ENCODE peak calls at places on chromosomes 4 and X, in five cellular contexts. D is mesenchymal stem cell, C is Karpas-422, J is right atrium auricular region, E is choroid plexus epithelial cell. X is an unnamed sample.

GRCh38 chrX:114087543-114087942 is 496.3 kb upstream of the HTR2C start:
- DNase-seq in D (no peak), C (no peak), J (no peak), E (no peak), X (no peak)

GRCh38 chrX:120512627-120513026 is 43.5 kb upstream of the LAMP2 start:
- DNase-seq in D (no peak), C (no peak), J (no peak), E (no peak), X (no peak)

GRCh38 chr4:184280591-184281071 is 63.0 kb upstream of the ENPP6 start:
- DNase-seq in D (no peak), C (peak; percentile 72), J (peak; percentile 21), E (no peak), X (no peak)

GRCh38 chr4:1614854-1615595 is 69.1 kb downstream of the FAM53A start:
- DNase-seq in D (no peak), C (no peak), J (no peak), E (no peak), X (no peak)

GRCh38 chr4:165630671-165631070 is 242.4 kb upstream of the TLL1 start:
- DNase-seq in D (no peak), C (no peak), J (no peak), E (no peak), X (no peak)

GRCh38 chr4:159102623-159103405 is at the start of gene RAPGEF2:
- DNase-seq in D (peak; percentile 96), C (peak; percentile 95), J (peak; percentile 90), E (peak; percentile 95), X (peak; percentile 92)

GRCh38 chr4:28225689-28226353 is 1365.2 kb downstream of the STIM2 start:
- DNase-seq in D (no peak), C (no peak), J (no peak), E (peak; percentile 44), X (no peak)

GRCh38 chr4:7999279-7999678 is 59.6 kb upstream of the AFAP1 start:
- DNase-seq in D (no peak), C (no peak), J (no peak), E (no peak), X (no peak)

GRCh38 chrX:118847676-118848075 is 24.1 kb downstream of the ZCCHC12 start:
- DNase-seq in D (peak; percentile 46), C (peak; percentile 86), J (no peak), E (peak; percentile 62), X (peak; percentile 51)

GRCh38 chr4:169941141-169941540 is 85.1 kb downstream of the MFAP3L start:
- DNase-seq in D (no peak), C (no peak), J (no peak), E (no peak), X (no peak)

GRCh38 chr4:88729146-88729755 is 31.6 kb upstream of the NAP1L5 start:
- DNase-seq in D (no peak), C (no peak), J (no peak), E (no peak), X (no peak)

GRCh38 chrX:69374569-69374968 is 129.6 kb upstream of the NALF2 start:
- DNase-seq in D (no peak), C (no peak), J (no peak), E (no peak), X (no peak)

GRCh38 chr4:69642961-69643360 is 3.5 kb upstream of the UGT2A2 start:
- DNase-seq in D (no peak), C (no peak), J (no peak), E (no peak), X (no peak)

GRCh38 chrX:107675823-107676555 is 47.7 kb downstream of the PRPS1 start:
- DNase-seq in D (peak; percentile 89), C (peak; percentile 94), J (no peak), E (peak; percentile 74), X (peak; percentile 87)

GRCh38 chrX:117768861-117769604 is 347.6 kb downstream of the KLHL13 start:
- DNase-seq in D (no peak), C (no peak), J (no peak), E (no peak), X (no peak)
- H3K4me3 ChIP-seq in D (no peak overlapping the region), C (no peak overlapping the region), J (no peak overlapping the region), E (no peak overlapping the region), X (no peak overlapping the region)

GRCh38 chr4:72820107-72820506 is 249.4 kb downstream of the COX18 start:
- DNase-seq in D (no peak), C (no peak), J (no peak), E (no peak), X (no peak)

DNA sequence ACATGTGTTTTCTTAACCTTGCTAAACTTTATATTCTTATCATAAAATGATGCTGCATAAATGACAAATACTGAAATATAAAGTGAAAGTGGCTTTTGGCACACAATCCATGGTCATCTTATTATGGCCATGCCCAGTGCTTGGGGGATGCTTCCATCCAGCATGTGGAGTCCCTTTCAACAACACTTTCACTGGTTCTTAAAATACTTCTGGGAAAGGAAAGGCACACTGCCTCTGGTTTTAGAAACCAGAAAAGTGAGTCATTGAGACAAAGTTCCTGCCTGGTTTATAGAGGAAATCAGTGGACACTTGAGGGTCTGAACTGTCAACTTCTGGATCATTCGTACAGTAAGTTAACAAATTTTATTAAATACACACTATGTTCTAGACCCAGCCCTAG is 248.0 kb upstream of the ADAMTS3 start:
- DNase-seq in D (no peak), C (no peak), J (no peak), E (peak; percentile 26), X (no peak)
- H3K4me3 ChIP-seq in D (no peak overlapping the region), C (no peak overlapping the region), J (no peak overlapping the region), E (no peak overlapping the region), X (no peak overlapping the region)

DNA sequence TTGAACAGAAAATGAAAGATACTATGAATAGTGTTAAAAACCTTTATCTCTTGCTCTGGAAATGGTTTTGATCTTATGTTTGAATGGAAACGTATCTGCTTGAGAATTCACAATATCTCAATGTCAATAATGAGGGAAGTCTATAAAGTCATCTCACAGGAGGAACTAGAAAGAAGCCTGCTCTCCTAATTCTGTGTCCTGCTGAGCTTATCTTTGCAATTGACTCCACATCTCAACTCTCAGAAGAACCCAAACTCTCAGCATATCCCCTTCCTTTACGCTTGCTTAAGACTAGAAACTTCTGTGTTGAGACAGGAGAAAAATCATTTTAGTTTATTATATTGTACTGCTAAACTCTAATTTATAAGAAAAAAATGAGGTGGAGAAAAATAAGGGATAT is 8.3 kb upstream of the PF4V1 start:
- DNase-seq in D (no peak), C (no peak), J (no peak), E (peak; percentile 40), X (no peak)
- H3K4me3 ChIP-seq in D (no peak overlapping the region), C (no peak overlapping the region), J (no peak overlapping the region), E (no peak overlapping the region), X (no peak overlapping the region)

GRCh38 chrX:33721927-33722326 is 410.2 kb downstream of the FAM47A start:
- DNase-seq in D (no peak), C (no peak), J (no peak), E (no peak), X (no peak)

GRCh38 chrX:33726281-33727160 is 405.6 kb downstream of the FAM47A start:
- DNase-seq in D (no peak), C (no peak), J (no peak), E (no peak), X (no peak)

GRCh38 chrX:33725556-33726232 is 406.4 kb downstream of the FAM47A start:
- DNase-seq in D (peak; percentile 14), C (no peak), J (no peak), E (peak; percentile 12), X (peak; percentile 0)
- H3K4me3 ChIP-seq in D (no peak overlapping the region), C (peak overlapping the region; percentile 54), J (peak overlapping the region; percentile 19), E (no peak overlapping the region), X (no peak overlapping the region)

GRCh38 chr4:24886596-24886995 is 26.2 kb downstream of the CCDC149 start:
- DNase-seq in D (no peak), C (no peak), J (no peak), E (no peak), X (no peak)
- H3K4me3 ChIP-seq in D (no peak overlapping the region), C (no peak overlapping the region), J (no peak overlapping the region), E (no peak overlapping the region), X (no peak overlapping the region)

DNA sequence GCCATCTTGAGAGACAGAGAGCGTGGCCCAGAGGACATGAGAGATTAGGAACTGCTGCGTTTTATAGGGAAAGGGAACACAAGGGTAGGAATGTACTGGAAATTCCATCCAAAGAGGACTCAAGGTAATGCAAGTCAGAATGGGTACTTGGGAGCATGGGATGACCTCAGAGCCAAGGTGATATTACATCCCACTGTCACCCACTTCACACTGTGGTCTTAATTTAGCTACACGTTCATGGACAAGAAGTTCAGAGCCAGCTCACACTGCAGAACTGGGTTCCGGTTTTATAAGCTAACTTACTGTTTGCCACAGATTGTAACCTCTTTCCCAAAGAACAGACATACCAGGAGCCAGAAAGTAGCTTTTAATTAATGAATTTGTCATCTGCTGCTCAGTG is 244.7 kb downstream of the CBR4 start:
- DNase-seq in D (no peak), C (no peak), J (no peak), E (no peak), X (no peak)
- H3K4me3 ChIP-seq in D (no peak overlapping the region), C (no peak overlapping the region), J (no peak overlapping the region), E (no peak overlapping the region), X (no peak overlapping the region)

GRCh38 chr4:15757084-15757483 is 21.0 kb upstream of the CD38 start:
- DNase-seq in D (no peak), C (no peak), J (no peak), E (no peak), X (no peak)
- H3K4me3 ChIP-seq in D (no peak overlapping the region), C (no peak overlapping the region), J (no peak overlapping the region), E (no peak overlapping the region), X (no peak overlapping the region)

GRCh38 chr4:11415409-11416070 is 13.2 kb downstream of the HS3ST1 start:
- DNase-seq in D (no peak), C (no peak), J (no peak), E (no peak), X (no peak)
- H3K4me3 ChIP-seq in D (no peak overlapping the region), C (no peak overlapping the region), J (no peak overlapping the region), E (no peak overlapping the region), X (no peak overlapping the region)

GRCh38 chr4:84298023-84298718 is 200.9 kb downstream of the NKX6-1 start:
- DNase-seq in D (no peak), C (no peak), J (no peak), E (no peak), X (no peak)
- H3K4me3 ChIP-seq in D (no peak overlapping the region), C (no peak overlapping the region), J (no peak overlapping the region), E (no peak overlapping the region), X (no peak overlapping the region)

DNA sequence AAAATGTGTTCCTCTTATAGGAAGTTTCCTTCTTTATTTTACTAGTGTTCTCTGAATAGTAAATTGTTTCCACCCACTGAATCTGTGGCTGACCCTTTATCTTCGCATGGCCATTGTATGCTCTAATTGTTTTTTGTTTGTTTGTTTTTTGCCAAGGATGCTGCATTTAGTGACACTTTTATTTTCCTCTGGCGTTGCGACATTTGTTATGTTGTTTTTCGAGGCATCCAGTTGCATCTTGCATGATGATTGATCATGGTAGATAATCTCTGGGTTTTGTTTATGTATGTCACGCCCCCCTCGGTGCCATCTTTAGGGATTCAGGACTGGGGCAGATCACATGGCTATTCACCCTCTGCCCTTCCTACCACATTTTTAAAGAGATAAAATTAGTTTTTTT is 2.2 kb downstream of the NMU start:
- DNase-seq in D (no peak), C (no peak), J (no peak), E (no peak), X (no peak)
- H3K4me3 ChIP-seq in D (no peak overlapping the region), C (no peak overlapping the region), J (no peak overlapping the region), E (no peak overlapping the region), X (no peak overlapping the region)